ENCODE peak calls at places on chromosomes 16 and 17, in seven cellular contexts. One of them, this sample, is unnamed.
A peak's percentile ranks its signal among the peaks of the same experiment; 100 is the strongest.

GRCh38 chr16:58365623-58366022 is 26.6 kb upstream of the GINS3 start:
- DNase-seq in stimulated activated CD4-positive, alpha-beta T cell treated with anti-CD3 and anti-CD28 coated beads, TNF-alpha, amount 100 ng/mL, for 48 hours: no peak
- DNase-seq in heart left ventricle: no peak
- DNase-seq in NCI-H1694 treated with DMSO at 0.1 percent for 48 hours: no peak
- DNase-seq in immature natural killer cell: no peak
- DNase-seq in AG08396: no peak
- DNase-seq in vagina: no peak
- DNase-seq in this sample: no peak

GRCh38 chr16:68093816-68094613 is 8.8 kb downstream of the NFATC3 start:
- DNase-seq in heart left ventricle: no peak
- DNase-seq in stimulated activated CD4-positive, alpha-beta T cell treated with anti-CD3 and anti-CD28 coated beads, TNF-alpha, amount 100 ng/mL, for 48 hours: no peak
- DNase-seq in immature natural killer cell: no peak
- DNase-seq in AG08396: no peak
- DNase-seq in NCI-H1694 treated with DMSO at 0.1 percent for 48 hours: no peak
- DNase-seq in vagina: no peak
- DNase-seq in this sample: no peak

GRCh38 chr17:57486416-57486815 is 230.1 kb downstream of the MSI2 start:
- DNase-seq in stimulated activated CD4-positive, alpha-beta T cell treated with anti-CD3 and anti-CD28 coated beads, TNF-alpha, amount 100 ng/mL, for 48 hours: no peak
- DNase-seq in AG08396: no peak
- DNase-seq in immature natural killer cell: no peak
- DNase-seq in NCI-H1694 treated with DMSO at 0.1 percent for 48 hours: no peak
- DNase-seq in heart left ventricle: no peak
- DNase-seq in vagina: no peak
- DNase-seq in this sample: no peak

GRCh38 chr17:42274812-42275526 is 1.2 kb downstream of the STAT5B start:
- DNase-seq in immature natural killer cell: no peak
- DNase-seq in AG08396: no peak
- DNase-seq in vagina: no peak
- DNase-seq in NCI-H1694 treated with DMSO at 0.1 percent for 48 hours: no peak
- DNase-seq in heart left ventricle: no peak
- DNase-seq in stimulated activated CD4-positive, alpha-beta T cell treated with anti-CD3 and anti-CD28 coated beads, TNF-alpha, amount 100 ng/mL, for 48 hours: no peak
- DNase-seq in this sample: no peak

GRCh38 chr17:82862758-82863645 is 23.2 kb upstream of the ZNF750 start:
- DNase-seq in heart left ventricle: no peak
- DNase-seq in NCI-H1694 treated with DMSO at 0.1 percent for 48 hours: no peak
- DNase-seq in vagina: no peak
- DNase-seq in immature natural killer cell: no peak
- DNase-seq in stimulated activated CD4-positive, alpha-beta T cell treated with anti-CD3 and anti-CD28 coated beads, TNF-alpha, amount 100 ng/mL, for 48 hours: no peak
- DNase-seq in AG08396: no peak
- DNase-seq in this sample: no peak

GRCh38 chr16:27311449-27311831 is 2.3 kb upstream of the IL4R start:
- DNase-seq in stimulated activated CD4-positive, alpha-beta T cell treated with anti-CD3 and anti-CD28 coated beads, TNF-alpha, amount 100 ng/mL, for 48 hours: no peak
- DNase-seq in heart left ventricle: no peak
- DNase-seq in vagina: no peak
- DNase-seq in NCI-H1694 treated with DMSO at 0.1 percent for 48 hours: no peak
- DNase-seq in AG08396: no peak
- DNase-seq in immature natural killer cell: no peak
- DNase-seq in this sample: no peak

GRCh38 chr17:65593870-65594584 is 32.6 kb upstream of the AXIN2 start:
- DNase-seq in NCI-H1694 treated with DMSO at 0.1 percent for 48 hours: no peak
- DNase-seq in stimulated activated CD4-positive, alpha-beta T cell treated with anti-CD3 and anti-CD28 coated beads, TNF-alpha, amount 100 ng/mL, for 48 hours: no peak
- DNase-seq in heart left ventricle: no peak
- DNase-seq in immature natural killer cell: no peak
- DNase-seq in vagina: no peak
- DNase-seq in AG08396: peak; percentile 42
- DNase-seq in this sample: no peak

GRCh38 chr16:85661131-85662035 is 27.4 kb downstream of the GINS2 start:
- DNase-seq in AG08396: no peak
- DNase-seq in stimulated activated CD4-positive, alpha-beta T cell treated with anti-CD3 and anti-CD28 coated beads, TNF-alpha, amount 100 ng/mL, for 48 hours: no peak
- DNase-seq in immature natural killer cell: no peak
- DNase-seq in heart left ventricle: no peak
- DNase-seq in vagina: no peak
- DNase-seq in NCI-H1694 treated with DMSO at 0.1 percent for 48 hours: no peak
- DNase-seq in this sample: no peak

GRCh38 chr17:6427284-6427781 is 7.6 kb downstream of the AIPL1 start:
- DNase-seq in vagina: no peak
- DNase-seq in stimulated activated CD4-positive, alpha-beta T cell treated with anti-CD3 and anti-CD28 coated beads, TNF-alpha, amount 100 ng/mL, for 48 hours: peak; percentile 8
- DNase-seq in NCI-H1694 treated with DMSO at 0.1 percent for 48 hours: no peak
- DNase-seq in AG08396: peak; percentile 59
- DNase-seq in heart left ventricle: no peak
- DNase-seq in immature natural killer cell: peak; percentile 74
- DNase-seq in this sample: peak; percentile 34

GRCh38 chr17:28467456-28468025 is 5.9 kb upstream of the SLC13A2 start:
- DNase-seq in heart left ventricle: no peak
- DNase-seq in immature natural killer cell: peak; percentile 6
- DNase-seq in NCI-H1694 treated with DMSO at 0.1 percent for 48 hours: no peak
- DNase-seq in vagina: no peak
- DNase-seq in stimulated activated CD4-positive, alpha-beta T cell treated with anti-CD3 and anti-CD28 coated beads, TNF-alpha, amount 100 ng/mL, for 48 hours: no peak
- DNase-seq in AG08396: no peak
- DNase-seq in this sample: no peak

GRCh38 chr16:58127634-58128033 is 1.5 kb downstream of the CFAP20 start:
- DNase-seq in vagina: no peak
- DNase-seq in heart left ventricle: no peak
- DNase-seq in stimulated activated CD4-positive, alpha-beta T cell treated with anti-CD3 and anti-CD28 coated beads, TNF-alpha, amount 100 ng/mL, for 48 hours: no peak
- DNase-seq in NCI-H1694 treated with DMSO at 0.1 percent for 48 hours: no peak
- DNase-seq in AG08396: no peak
- DNase-seq in immature natural killer cell: no peak
- DNase-seq in this sample: no peak

GRCh38 chr16:48531011-48531962 is 78.7 kb downstream of the N4BP1 start:
- DNase-seq in stimulated activated CD4-positive, alpha-beta T cell treated with anti-CD3 and anti-CD28 coated beads, TNF-alpha, amount 100 ng/mL, for 48 hours: no peak
- DNase-seq in vagina: peak; percentile 88
- DNase-seq in AG08396: peak; percentile 69
- DNase-seq in heart left ventricle: peak; percentile 28
- DNase-seq in immature natural killer cell: no peak
- DNase-seq in NCI-H1694 treated with DMSO at 0.1 percent for 48 hours: peak; percentile 70
- DNase-seq in this sample: no peak

GRCh38 chr17:2532146-2532720 is 20.5 kb upstream of the METTL16 start:
- DNase-seq in vagina: no peak
- DNase-seq in heart left ventricle: no peak
- DNase-seq in immature natural killer cell: no peak
- DNase-seq in NCI-H1694 treated with DMSO at 0.1 percent for 48 hours: no peak
- DNase-seq in stimulated activated CD4-positive, alpha-beta T cell treated with anti-CD3 and anti-CD28 coated beads, TNF-alpha, amount 100 ng/mL, for 48 hours: no peak
- DNase-seq in AG08396: no peak
- DNase-seq in this sample: no peak

GRCh38 chr16:19609359-19609758 is 53.9 kb downstream of the VPS35L start:
- DNase-seq in vagina: no peak
- DNase-seq in stimulated activated CD4-positive, alpha-beta T cell treated with anti-CD3 and anti-CD28 coated beads, TNF-alpha, amount 100 ng/mL, for 48 hours: no peak
- DNase-seq in NCI-H1694 treated with DMSO at 0.1 percent for 48 hours: no peak
- DNase-seq in immature natural killer cell: no peak
- DNase-seq in heart left ventricle: no peak
- DNase-seq in AG08396: no peak
- DNase-seq in this sample: no peak

GRCh38 chr16:13928644-13929043 is 8.7 kb downstream of the ERCC4 start:
- DNase-seq in NCI-H1694 treated with DMSO at 0.1 percent for 48 hours: no peak
- DNase-seq in vagina: no peak
- DNase-seq in immature natural killer cell: no peak
- DNase-seq in heart left ventricle: no peak
- DNase-seq in AG08396: no peak
- DNase-seq in stimulated activated CD4-positive, alpha-beta T cell treated with anti-CD3 and anti-CD28 coated beads, TNF-alpha, amount 100 ng/mL, for 48 hours: no peak
- DNase-seq in this sample: no peak

GRCh38 chr16:70694088-70694487 is 8.2 kb upstream of the MTSS2 start:
- DNase-seq in stimulated activated CD4-positive, alpha-beta T cell treated with anti-CD3 and anti-CD28 coated beads, TNF-alpha, amount 100 ng/mL, for 48 hours: no peak
- DNase-seq in AG08396: peak; percentile 88
- DNase-seq in heart left ventricle: no peak
- DNase-seq in NCI-H1694 treated with DMSO at 0.1 percent for 48 hours: no peak
- DNase-seq in vagina: no peak
- DNase-seq in immature natural killer cell: no peak
- DNase-seq in this sample: no peak

GRCh38 chr16:29698042-29698441 is 19.1 kb downstream of the QPRT start:
- DNase-seq in stimulated activated CD4-positive, alpha-beta T cell treated with anti-CD3 and anti-CD28 coated beads, TNF-alpha, amount 100 ng/mL, for 48 hours: no peak
- DNase-seq in heart left ventricle: no peak
- DNase-seq in AG08396: no peak
- DNase-seq in NCI-H1694 treated with DMSO at 0.1 percent for 48 hours: no peak
- DNase-seq in vagina: no peak
- DNase-seq in immature natural killer cell: no peak
- DNase-seq in this sample: no peak

GRCh38 chr17:75442168-75443103 is 14.0 kb upstream of the TMEM94 start:
- DNase-seq in AG08396: no peak
- DNase-seq in NCI-H1694 treated with DMSO at 0.1 percent for 48 hours: no peak
- DNase-seq in heart left ventricle: no peak
- DNase-seq in stimulated activated CD4-positive, alpha-beta T cell treated with anti-CD3 and anti-CD28 coated beads, TNF-alpha, amount 100 ng/mL, for 48 hours: no peak
- DNase-seq in vagina: no peak
- DNase-seq in immature natural killer cell: no peak
- DNase-seq in this sample: no peak

GRCh38 chr16:29107299-29107698 is 122.4 kb downstream of the LAT start:
- DNase-seq in immature natural killer cell: no peak
- DNase-seq in AG08396: no peak
- DNase-seq in heart left ventricle: no peak
- DNase-seq in stimulated activated CD4-positive, alpha-beta T cell treated with anti-CD3 and anti-CD28 coated beads, TNF-alpha, amount 100 ng/mL, for 48 hours: no peak
- DNase-seq in vagina: no peak
- DNase-seq in NCI-H1694 treated with DMSO at 0.1 percent for 48 hours: no peak
- DNase-seq in this sample: no peak

GRCh38 chr16:2498531-2499253 is 15.1 kb upstream of the ATP6V0C start:
- DNase-seq in stimulated activated CD4-positive, alpha-beta T cell treated with anti-CD3 and anti-CD28 coated beads, TNF-alpha, amount 100 ng/mL, for 48 hours: no peak
- DNase-seq in AG08396: no peak
- DNase-seq in immature natural killer cell: no peak
- DNase-seq in vagina: no peak
- DNase-seq in heart left ventricle: no peak
- DNase-seq in NCI-H1694 treated with DMSO at 0.1 percent for 48 hours: no peak
- DNase-seq in this sample: no peak

GRCh38 chr17:284676-285355 is 67.8 kb downstream of the RPH3AL start:
- DNase-seq in NCI-H1694 treated with DMSO at 0.1 percent for 48 hours: no peak
- DNase-seq in AG08396: no peak
- DNase-seq in heart left ventricle: no peak
- DNase-seq in vagina: no peak
- DNase-seq in stimulated activated CD4-positive, alpha-beta T cell treated with anti-CD3 and anti-CD28 coated beads, TNF-alpha, amount 100 ng/mL, for 48 hours: no peak
- DNase-seq in immature natural killer cell: no peak
- DNase-seq in this sample: no peak

GRCh38 chr17:20059728-20060188 is 50.6 kb downstream of the SPECC1 start:
- DNase-seq in vagina: no peak
- DNase-seq in heart left ventricle: no peak
- DNase-seq in immature natural killer cell: no peak
- DNase-seq in stimulated activated CD4-positive, alpha-beta T cell treated with anti-CD3 and anti-CD28 coated beads, TNF-alpha, amount 100 ng/mL, for 48 hours: no peak
- DNase-seq in NCI-H1694 treated with DMSO at 0.1 percent for 48 hours: no peak
- DNase-seq in AG08396: no peak
- DNase-seq in this sample: no peak

GRCh38 chr17:57501016-57501415 is 244.1 kb downstream of the CCDC182 start:
- DNase-seq in immature natural killer cell: no peak
- DNase-seq in NCI-H1694 treated with DMSO at 0.1 percent for 48 hours: no peak
- DNase-seq in AG08396: no peak
- DNase-seq in heart left ventricle: no peak
- DNase-seq in stimulated activated CD4-positive, alpha-beta T cell treated with anti-CD3 and anti-CD28 coated beads, TNF-alpha, amount 100 ng/mL, for 48 hours: no peak
- DNase-seq in vagina: no peak
- DNase-seq in this sample: no peak

GRCh38 chr17:37500378-37500777 is 10.7 kb downstream of the DUSP14 start:
- DNase-seq in immature natural killer cell: no peak
- DNase-seq in heart left ventricle: no peak
- DNase-seq in vagina: no peak
- DNase-seq in NCI-H1694 treated with DMSO at 0.1 percent for 48 hours: no peak
- DNase-seq in AG08396: no peak
- DNase-seq in stimulated activated CD4-positive, alpha-beta T cell treated with anti-CD3 and anti-CD28 coated beads, TNF-alpha, amount 100 ng/mL, for 48 hours: no peak
- DNase-seq in this sample: no peak

GRCh38 chr17:80526116-80526910 is 18.3 kb upstream of the RPTOR start:
- DNase-seq in stimulated activated CD4-positive, alpha-beta T cell treated with anti-CD3 and anti-CD28 coated beads, TNF-alpha, amount 100 ng/mL, for 48 hours: no peak
- DNase-seq in vagina: no peak
- DNase-seq in immature natural killer cell: no peak
- DNase-seq in AG08396: no peak
- DNase-seq in heart left ventricle: no peak
- DNase-seq in NCI-H1694 treated with DMSO at 0.1 percent for 48 hours: no peak
- DNase-seq in this sample: no peak

GRCh38 chr17:39208893-39209292 is 8.8 kb downstream of the RPL19 start:
- DNase-seq in vagina: no peak
- DNase-seq in AG08396: no peak
- DNase-seq in stimulated activated CD4-positive, alpha-beta T cell treated with anti-CD3 and anti-CD28 coated beads, TNF-alpha, amount 100 ng/mL, for 48 hours: no peak
- DNase-seq in heart left ventricle: no peak
- DNase-seq in immature natural killer cell: no peak
- DNase-seq in NCI-H1694 treated with DMSO at 0.1 percent for 48 hours: peak; percentile 60
- DNase-seq in this sample: no peak

GRCh38 chr17:13888043-13888442 is 181.3 kb upstream of the COX10 start:
- DNase-seq in AG08396: peak; percentile 21
- DNase-seq in stimulated activated CD4-positive, alpha-beta T cell treated with anti-CD3 and anti-CD28 coated beads, TNF-alpha, amount 100 ng/mL, for 48 hours: no peak
- DNase-seq in vagina: no peak
- DNase-seq in immature natural killer cell: no peak
- DNase-seq in NCI-H1694 treated with DMSO at 0.1 percent for 48 hours: no peak
- DNase-seq in heart left ventricle: peak; percentile 29
- DNase-seq in this sample: no peak

GRCh38 chr16:64858076-64858475 is 263.8 kb downstream of the CDH11 start:
- DNase-seq in immature natural killer cell: no peak
- DNase-seq in NCI-H1694 treated with DMSO at 0.1 percent for 48 hours: peak; percentile 13
- DNase-seq in vagina: no peak
- DNase-seq in heart left ventricle: no peak
- DNase-seq in stimulated activated CD4-positive, alpha-beta T cell treated with anti-CD3 and anti-CD28 coated beads, TNF-alpha, amount 100 ng/mL, for 48 hours: no peak
- DNase-seq in AG08396: peak; percentile 10
- DNase-seq in this sample: no peak

GRCh38 chr16:50539822-50540710 is 8.1 kb upstream of the NKD1 start:
- DNase-seq in vagina: no peak
- DNase-seq in immature natural killer cell: no peak
- DNase-seq in AG08396: no peak
- DNase-seq in NCI-H1694 treated with DMSO at 0.1 percent for 48 hours: no peak
- DNase-seq in heart left ventricle: no peak
- DNase-seq in stimulated activated CD4-positive, alpha-beta T cell treated with anti-CD3 and anti-CD28 coated beads, TNF-alpha, amount 100 ng/mL, for 48 hours: no peak
- DNase-seq in this sample: no peak

GRCh38 chr16:53041196-53041977 is 11.3 kb downstream of the CHD9NB start:
- DNase-seq in AG08396: no peak
- DNase-seq in vagina: peak; percentile 92
- DNase-seq in stimulated activated CD4-positive, alpha-beta T cell treated with anti-CD3 and anti-CD28 coated beads, TNF-alpha, amount 100 ng/mL, for 48 hours: no peak
- DNase-seq in NCI-H1694 treated with DMSO at 0.1 percent for 48 hours: no peak
- DNase-seq in immature natural killer cell: no peak
- DNase-seq in heart left ventricle: peak; percentile 88
- DNase-seq in this sample: no peak

This sample was measured in activated effector memory CD4-positive, alpha-beta T cell treated with Interleukin-2 at 50 U/mL for 16 hours.